ENCODE peak calls at places on chromosome 2, in ten cellular contexts. One of them, this sample, is unnamed.

GRCh38 chr2:41400057-41400665 is 647.7 kb upstream of the PKDCC start:
- DNase-seq in Panc1: no peak
- DNase-seq in spleen: no peak
- DNase-seq in SK-N-MC: no peak
- DNase-seq in prostate gland: no peak
- DNase-seq in K562: no peak
- DNase-seq in SK-N-SH: peak; percentile 36
- DNase-seq in endothelial cell of umbilical vein: peak; percentile 62
- DNase-seq in GM12878: no peak
- DNase-seq in upper lobe of left lung: no peak
- DNase-seq in this sample: peak; percentile 80

GRCh38 chr2:215540646-215541045 is 104.8 kb upstream of the FN1 start:
- DNase-seq in upper lobe of left lung: no peak
- DNase-seq in spleen: no peak
- DNase-seq in SK-N-SH: no peak
- DNase-seq in prostate gland: no peak
- DNase-seq in K562: no peak
- DNase-seq in GM12878: no peak
- DNase-seq in endothelial cell of umbilical vein: peak; percentile 95
- DNase-seq in Panc1: no peak
- DNase-seq in SK-N-MC: no peak
- DNase-seq in this sample: no peak

GRCh38 chr2:236176417-236176816 is 8.2 kb upstream of the GBX2 start:
- DNase-seq in prostate gland: no peak
- DNase-seq in GM12878: no peak
- DNase-seq in upper lobe of left lung: no peak
- DNase-seq in Panc1: no peak
- DNase-seq in spleen: no peak
- DNase-seq in endothelial cell of umbilical vein: peak; percentile 42
- DNase-seq in K562: peak; percentile 59
- DNase-seq in SK-N-SH: peak; percentile 85
- DNase-seq in SK-N-MC: no peak
- DNase-seq in this sample: peak; percentile 81

GRCh38 chr2:62931536-62931935 is 119.1 kb upstream of the OTX1 start:
- DNase-seq in SK-N-MC: no peak
- DNase-seq in GM12878: no peak
- DNase-seq in spleen: no peak
- DNase-seq in K562: no peak
- DNase-seq in SK-N-SH: no peak
- DNase-seq in prostate gland: no peak
- DNase-seq in Panc1: no peak
- DNase-seq in endothelial cell of umbilical vein: no peak
- DNase-seq in upper lobe of left lung: no peak
- DNase-seq in this sample: no peak

GRCh38 chr2:237297421-237298155 is 116.4 kb downstream of the COL6A3 start:
- DNase-seq in spleen: no peak
- DNase-seq in Panc1: no peak
- DNase-seq in GM12878: no peak
- DNase-seq in endothelial cell of umbilical vein: no peak
- DNase-seq in upper lobe of left lung: no peak
- DNase-seq in SK-N-MC: no peak
- DNase-seq in prostate gland: no peak
- DNase-seq in K562: no peak
- DNase-seq in SK-N-SH: no peak
- DNase-seq in this sample: no peak

GRCh38 chr2:224909885-224910517 is 132.3 kb downstream of the DOCK10 start:
- DNase-seq in SK-N-MC: no peak
- DNase-seq in endothelial cell of umbilical vein: peak; percentile 49
- DNase-seq in GM12878: no peak
- DNase-seq in K562: no peak
- DNase-seq in spleen: no peak
- DNase-seq in upper lobe of left lung: no peak
- DNase-seq in prostate gland: peak; percentile 46
- DNase-seq in SK-N-SH: peak; percentile 65
- DNase-seq in Panc1: no peak
- DNase-seq in this sample: peak; percentile 30

GRCh38 chr2:237896507-237896892 is 37.1 kb downstream of the RAMP1 start:
- DNase-seq in K562: no peak
- DNase-seq in spleen: no peak
- DNase-seq in prostate gland: no peak
- DNase-seq in Panc1: no peak
- DNase-seq in SK-N-SH: no peak
- DNase-seq in endothelial cell of umbilical vein: no peak
- DNase-seq in GM12878: no peak
- DNase-seq in SK-N-MC: no peak
- DNase-seq in upper lobe of left lung: no peak
- DNase-seq in this sample: no peak

GRCh38 chr2:160205511-160205910 is 5.4 kb upstream of the ITGB6 start:
- DNase-seq in SK-N-SH: no peak
- DNase-seq in prostate gland: peak; percentile 87
- DNase-seq in GM12878: no peak
- DNase-seq in K562: no peak
- DNase-seq in Panc1: peak; percentile 92
- DNase-seq in SK-N-MC: no peak
- DNase-seq in spleen: no peak
- DNase-seq in endothelial cell of umbilical vein: peak; percentile 97
- DNase-seq in upper lobe of left lung: peak; percentile 34
- DNase-seq in this sample: no peak

GRCh38 chr2:228735697-228736096 is 535.4 kb downstream of the PID1 start:
- DNase-seq in SK-N-SH: no peak
- DNase-seq in upper lobe of left lung: no peak
- DNase-seq in spleen: no peak
- DNase-seq in endothelial cell of umbilical vein: no peak
- DNase-seq in prostate gland: no peak
- DNase-seq in SK-N-MC: no peak
- DNase-seq in Panc1: no peak
- DNase-seq in K562: no peak
- DNase-seq in GM12878: no peak
- DNase-seq in this sample: no peak
- TF ChIP-seq POLR2AphosphoS5 in SK-N-SH: no peak
- TF ChIP-seq POLR2AphosphoS5 in upper lobe of left lung: no peak
- TF ChIP-seq POLR2AphosphoS5 in spleen: no peak
- TF ChIP-seq POLR2AphosphoS5 in endothelial cell of umbilical vein: no peak
- TF ChIP-seq POLR2AphosphoS5 in prostate gland: no peak
- TF ChIP-seq POLR2AphosphoS5 in SK-N-MC: no peak
- TF ChIP-seq POLR2AphosphoS5 in Panc1: no peak
- TF ChIP-seq POLR2AphosphoS5 in K562: no peak
- TF ChIP-seq POLR2AphosphoS5 in GM12878: no peak
- TF ChIP-seq POLR2AphosphoS5 in this sample: no peak

DNA sequence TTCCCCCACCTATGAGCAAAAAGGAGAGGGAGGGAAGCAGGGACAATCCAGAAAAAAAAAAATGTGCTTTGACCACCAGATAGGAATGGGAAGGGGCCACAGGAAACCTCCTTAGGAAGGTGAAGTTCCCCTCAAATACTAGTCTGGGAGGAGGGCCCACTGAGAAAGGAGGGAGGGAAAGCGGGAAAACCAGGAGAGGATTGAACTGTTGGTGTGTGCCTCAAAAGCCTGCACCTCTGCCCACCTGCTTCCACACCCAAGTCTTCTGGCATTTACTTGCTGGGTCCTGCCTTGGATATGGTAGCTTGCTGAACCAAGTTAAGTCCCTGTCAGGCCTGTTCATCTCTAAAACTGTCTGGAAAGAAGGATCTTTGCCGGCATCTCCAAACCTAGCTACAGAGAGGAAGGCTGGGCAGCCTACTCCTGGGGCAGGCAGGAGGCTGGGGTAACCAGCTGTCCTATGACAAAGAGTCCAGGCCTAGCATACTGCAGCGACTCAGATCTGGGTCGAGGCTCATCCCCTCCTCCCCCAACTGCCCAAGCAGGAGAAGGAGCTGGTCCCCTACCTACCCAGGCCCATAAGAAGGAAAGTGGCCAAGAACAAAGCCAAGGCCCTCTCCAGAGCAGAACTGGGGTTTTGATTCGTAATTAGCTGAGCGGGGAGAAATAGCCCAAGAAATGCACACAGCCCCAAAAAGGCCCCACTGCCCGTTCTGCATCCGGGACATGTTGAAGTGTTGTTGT is 3.0 kb downstream of the EN1 start:
- DNase-seq in GM12878: no peak
- DNase-seq in SK-N-MC: no peak
- DNase-seq in upper lobe of left lung: no peak
- DNase-seq in Panc1: no peak
- DNase-seq in endothelial cell of umbilical vein: no peak
- DNase-seq in SK-N-SH: no peak
- DNase-seq in prostate gland: no peak
- DNase-seq in spleen: peak; percentile 37
- DNase-seq in K562: no peak
- DNase-seq in this sample: peak; percentile 70
- H3K27ac ChIP-seq in GM12878: no peak overlapping the region
- H3K27ac ChIP-seq in SK-N-MC: no peak overlapping the region
- H3K27ac ChIP-seq in upper lobe of left lung: no peak overlapping the region
- H3K27ac ChIP-seq in Panc1: no peak overlapping the region
- H3K27ac ChIP-seq in endothelial cell of umbilical vein: no peak overlapping the region
- H3K27ac ChIP-seq in SK-N-SH: no peak overlapping the region
- H3K27ac ChIP-seq in prostate gland: no peak overlapping the region
- H3K27ac ChIP-seq in spleen: no peak overlapping the region
- H3K27ac ChIP-seq in K562: no peak overlapping the region
- H3K27ac ChIP-seq in this sample: no peak overlapping the region

DNA sequence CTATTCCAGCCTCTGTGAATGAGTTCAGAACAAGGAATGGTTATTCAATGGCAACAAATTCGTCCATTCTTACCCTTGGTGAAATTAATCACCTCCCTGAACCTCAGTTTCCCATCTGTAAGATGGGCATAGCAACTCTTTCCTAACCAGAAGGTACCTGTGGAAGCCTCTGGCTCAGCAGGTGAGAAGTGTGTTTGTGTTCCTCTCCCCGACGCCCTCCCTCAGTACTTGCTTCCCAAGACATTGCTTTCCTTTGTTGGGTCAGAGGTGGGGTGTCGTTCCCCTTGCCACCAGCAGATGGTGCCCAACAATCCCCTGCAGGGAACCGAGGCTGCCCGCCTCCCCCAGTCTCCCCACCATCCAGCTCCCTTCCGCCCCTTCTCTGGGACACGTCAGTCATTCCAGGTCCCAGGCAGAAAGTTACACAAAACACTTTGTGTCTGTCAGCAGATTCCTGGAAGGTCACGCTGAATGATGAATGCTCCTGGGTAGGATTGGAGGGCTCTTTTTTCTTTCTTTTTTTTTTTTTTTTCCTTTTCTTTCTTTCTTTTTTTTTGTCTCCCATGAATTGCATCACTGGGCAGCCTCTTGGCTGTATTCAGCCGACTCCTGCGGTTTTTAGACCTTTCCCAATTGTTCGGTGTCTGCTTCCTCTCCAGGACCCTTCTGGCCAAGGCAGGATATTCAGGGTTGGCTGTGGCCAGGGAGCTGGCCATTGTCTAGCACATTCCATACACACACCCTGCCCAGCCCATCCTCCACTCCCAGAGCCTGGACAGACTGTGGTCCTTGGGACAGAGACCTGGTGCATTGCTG is 117.3 kb downstream of the LPIN1 start:
- DNase-seq in K562: peak; percentile 90
- DNase-seq in Panc1: peak; percentile 54
- DNase-seq in upper lobe of left lung: peak; percentile 52
- DNase-seq in endothelial cell of umbilical vein: peak; percentile 88
- DNase-seq in spleen: peak; percentile 90
- DNase-seq in SK-N-MC: no peak
- DNase-seq in prostate gland: peak; percentile 81
- DNase-seq in GM12878: no peak
- DNase-seq in SK-N-SH: peak; percentile 92
- DNase-seq in this sample: peak; percentile 86
- TF ChIP-seq POLR2AphosphoS5 in K562: no peak
- TF ChIP-seq POLR2AphosphoS5 in Panc1: no peak
- TF ChIP-seq POLR2AphosphoS5 in upper lobe of left lung: peak; percentile 70
- TF ChIP-seq POLR2AphosphoS5 in endothelial cell of umbilical vein: no peak
- TF ChIP-seq POLR2AphosphoS5 in spleen: no peak
- TF ChIP-seq POLR2AphosphoS5 in SK-N-MC: no peak
- TF ChIP-seq POLR2AphosphoS5 in prostate gland: peak; percentile 63
- TF ChIP-seq POLR2AphosphoS5 in GM12878: no peak
- TF ChIP-seq POLR2AphosphoS5 in SK-N-SH: peak; percentile 43
- TF ChIP-seq POLR2AphosphoS5 in this sample: no peak

GRCh38 chr2:187993516-187993915 is 298.2 kb upstream of the GULP1 start:
- DNase-seq in SK-N-MC: peak; percentile 95
- DNase-seq in GM12878: no peak
- DNase-seq in endothelial cell of umbilical vein: no peak
- DNase-seq in prostate gland: no peak
- DNase-seq in spleen: no peak
- DNase-seq in upper lobe of left lung: no peak
- DNase-seq in Panc1: no peak
- DNase-seq in K562: no peak
- DNase-seq in SK-N-SH: no peak
- DNase-seq in this sample: peak; percentile 39

GRCh38 chr2:187996630-187997029 is 295.0 kb upstream of the GULP1 start:
- DNase-seq in SK-N-SH: no peak
- DNase-seq in GM12878: no peak
- DNase-seq in SK-N-MC: no peak
- DNase-seq in upper lobe of left lung: no peak
- DNase-seq in Panc1: no peak
- DNase-seq in prostate gland: no peak
- DNase-seq in spleen: no peak
- DNase-seq in endothelial cell of umbilical vein: no peak
- DNase-seq in K562: no peak
- DNase-seq in this sample: no peak

GRCh38 chr2:187995556-187995955 is 296.1 kb upstream of the GULP1 start:
- DNase-seq in SK-N-SH: no peak
- DNase-seq in SK-N-MC: no peak
- DNase-seq in prostate gland: no peak
- DNase-seq in spleen: peak; percentile 42
- DNase-seq in Panc1: no peak
- DNase-seq in endothelial cell of umbilical vein: no peak
- DNase-seq in GM12878: no peak
- DNase-seq in upper lobe of left lung: no peak
- DNase-seq in K562: no peak
- DNase-seq in this sample: peak; percentile 25

GRCh38 chr2:187991389-187991788 is 300.3 kb upstream of the GULP1 start:
- DNase-seq in upper lobe of left lung: no peak
- DNase-seq in spleen: no peak
- DNase-seq in Panc1: no peak
- DNase-seq in prostate gland: no peak
- DNase-seq in GM12878: no peak
- DNase-seq in K562: no peak
- DNase-seq in endothelial cell of umbilical vein: no peak
- DNase-seq in SK-N-MC: no peak
- DNase-seq in SK-N-SH: peak; percentile 14
- DNase-seq in this sample: no peak

DNA sequence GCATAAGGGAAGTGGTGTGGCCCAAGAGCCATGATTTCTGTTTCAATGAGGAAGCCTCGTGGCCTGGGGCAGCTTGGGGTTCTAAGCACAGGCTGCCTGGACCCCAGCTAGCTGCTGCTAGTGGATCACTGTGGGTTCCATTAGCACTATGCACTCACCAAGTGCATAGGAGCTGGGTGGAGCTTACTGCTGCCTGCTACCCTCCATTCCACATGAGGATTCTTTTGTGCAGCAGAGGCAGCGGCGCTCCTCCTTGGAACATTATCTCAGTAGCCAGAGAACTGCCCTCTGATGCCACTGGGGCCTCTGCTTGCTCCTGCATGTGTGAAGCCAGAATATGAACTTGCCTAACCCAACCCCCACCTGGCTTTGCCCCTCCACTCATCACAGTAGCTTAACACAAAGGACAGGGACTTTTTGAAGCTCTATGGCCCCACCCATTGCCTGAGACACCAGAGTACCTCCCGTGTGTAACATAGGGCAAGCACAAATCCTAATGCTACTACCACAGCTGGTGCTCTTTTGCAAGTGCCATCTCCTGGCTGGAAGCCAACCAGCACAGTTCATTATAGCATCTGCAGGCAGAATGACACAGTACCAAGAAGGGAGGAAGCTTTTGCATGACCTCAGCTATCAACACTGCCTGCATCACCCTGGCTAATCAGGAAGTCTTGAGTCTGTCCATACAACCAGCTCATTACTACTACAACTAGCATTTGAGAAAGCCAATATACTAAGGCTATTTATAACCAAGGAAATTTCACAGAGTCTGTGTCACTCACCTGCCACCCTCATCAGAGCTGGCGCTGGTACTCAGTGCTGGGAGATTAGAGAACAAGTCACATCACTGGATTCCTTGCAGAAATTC is 297.0 kb upstream of the GULP1 start:
- DNase-seq in endothelial cell of umbilical vein: no peak
- DNase-seq in upper lobe of left lung: no peak
- DNase-seq in Panc1: no peak
- DNase-seq in spleen: peak; percentile 59
- DNase-seq in GM12878: no peak
- DNase-seq in K562: no peak
- DNase-seq in prostate gland: no peak
- DNase-seq in SK-N-MC: no peak
- DNase-seq in SK-N-SH: peak; percentile 15
- DNase-seq in this sample: no peak
- H3K27ac ChIP-seq in endothelial cell of umbilical vein: no peak overlapping the region
- H3K27ac ChIP-seq in upper lobe of left lung: no peak overlapping the region
- H3K27ac ChIP-seq in Panc1: no peak overlapping the region
- H3K27ac ChIP-seq in spleen: no peak overlapping the region
- H3K27ac ChIP-seq in GM12878: no peak overlapping the region
- H3K27ac ChIP-seq in K562: no peak overlapping the region
- H3K27ac ChIP-seq in prostate gland: no peak overlapping the region
- H3K27ac ChIP-seq in SK-N-MC: no peak overlapping the region
- H3K27ac ChIP-seq in SK-N-SH: no peak overlapping the region
- H3K27ac ChIP-seq in this sample: no peak overlapping the region